ENCODE peak calls at places on chromosomes 1 and 21, in four cellular contexts. A is GM23338, S is neural progenitor cell, R is GM23248. P is an unnamed sample.

GRCh38 chr21:33059319-33059894 is 10.5 kb upstream of the OLIG1 start:
- DNase-seq in A (no peak), R (no peak), S (no peak), P (peak)

GRCh38 chr1:55018395-55018794 is 19.7 kb downstream of the BSND start:
- DNase-seq in S (no peak), R (no peak), A (no peak), P (no peak)

GRCh38 chr1:206503591-206504362 is 3.6 kb upstream of the RASSF5 start:
- DNase-seq in A (no peak), S (no peak), R (peak), P (peak)

GRCh38 chr1:30904962-30905335 is 3.6 kb downstream of the SDC3 start:
- DNase-seq in S (no peak), A (no peak), R (no peak), P (no peak)

GRCh38 chr1:109719337-109719837 is 7.3 kb downstream of the GSTM5 start:
- DNase-seq in S (peak), A (no peak), R (peak), P (no peak)

GRCh38 chr1:225813250-225813964 is 3.5 kb downstream of the EPHX1 start:
- DNase-seq in A (peak), S (peak), R (peak), P (peak)

GRCh38 chr1:230985711-230986110 is 6.8 kb downstream of the ARV1 start:
- DNase-seq in A (no peak), S (no peak), R (no peak), P (no peak)

GRCh38 chr1:169287280-169287679 is 80.3 kb downstream of the NME7 start:
- DNase-seq in S (no peak), A (no peak), R (no peak), P (no peak)

GRCh38 chr1:145981299-145981600 is 15.1 kb downstream of the TXNIP start:
- DNase-seq in A (no peak), S (no peak), R (no peak), P (no peak)

GRCh38 chr1:230414694-230415093 is 11.4 kb downstream of the PGBD5 start:
- DNase-seq in S (no peak), A (no peak), R (no peak), P (no peak)

GRCh38 chr1:1006305-1007159 is 6.6 kb upstream of the HES4 start:
- DNase-seq in A (no peak), S (no peak), R (no peak), P (peak)

GRCh38 chr1:219041141-219041540 is 132.5 kb upstream of the LYPLAL1 start:
- DNase-seq in R (peak), A (no peak), S (no peak), P (no peak)

GRCh38 chr1:175219774-175220173 is 27.2 kb upstream of the KIAA0040 start:
- DNase-seq in R (no peak), A (no peak), S (no peak), P (no peak)

DNA sequence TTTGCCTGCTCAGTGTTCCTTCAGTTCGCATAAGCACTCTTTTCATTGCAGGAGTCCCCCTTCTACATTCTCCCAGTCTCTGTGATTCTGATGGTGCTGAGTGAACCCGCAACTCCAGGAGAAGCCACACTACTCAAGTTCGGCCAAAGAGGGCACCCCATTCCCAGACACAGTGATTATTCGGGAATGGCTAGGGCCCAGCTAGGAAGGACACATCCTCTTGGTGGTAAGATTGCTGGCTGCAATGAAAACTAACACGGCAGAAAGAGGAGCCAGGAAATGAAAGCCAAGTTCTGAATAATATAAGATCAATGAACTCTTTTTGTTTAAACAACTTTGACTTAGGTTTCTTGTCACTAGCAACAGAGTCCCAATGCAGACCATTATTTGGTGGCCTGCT is 14.9 kb downstream of the CREG1 start:
- DNase-seq in A (peak), R (peak), S (peak), P (no peak)
- TF ChIP-seq EZH2phosphoT487 in A (no peak), R (no peak), S (no peak), P (no peak)

DNA sequence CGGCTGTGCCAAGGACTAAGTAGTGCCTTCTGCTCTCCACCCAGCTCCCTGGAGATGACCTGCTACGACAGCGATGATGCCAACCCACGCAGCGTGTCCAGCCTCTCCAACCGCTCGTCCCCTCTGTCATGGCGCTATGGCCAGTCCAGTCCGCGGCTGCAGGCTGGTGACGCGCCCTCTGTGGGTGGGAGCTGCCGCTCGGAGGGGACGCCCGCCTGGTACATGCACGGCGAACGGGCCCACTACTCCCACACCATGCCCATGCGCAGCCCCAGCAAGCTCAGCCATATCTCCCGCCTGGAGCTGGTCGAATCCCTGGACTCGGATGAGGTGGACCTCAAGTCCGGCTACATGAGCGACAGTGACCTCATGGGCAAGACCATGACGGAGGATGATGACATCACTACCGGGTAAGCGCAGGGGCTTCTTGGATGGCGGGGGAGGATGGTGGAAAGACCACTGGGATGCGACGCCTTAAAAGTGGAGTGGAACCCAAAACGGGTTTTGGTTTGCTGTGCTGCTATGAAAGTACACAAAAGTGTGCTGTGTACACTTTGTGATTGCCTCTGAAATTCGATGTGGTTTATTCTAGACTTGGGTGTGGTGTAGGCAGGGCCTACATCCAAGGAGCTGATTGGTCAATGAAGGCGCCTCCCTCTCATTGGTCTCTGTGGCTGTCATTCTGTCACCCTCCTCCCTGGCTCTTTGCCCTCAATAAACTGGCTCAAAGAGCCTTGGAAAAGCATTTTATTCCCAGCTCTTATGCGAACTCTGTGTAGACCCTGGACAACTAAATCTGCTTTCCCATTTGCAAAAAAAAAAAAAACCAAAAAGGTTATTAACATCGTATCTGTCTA is 110.4 kb upstream of the IPO9 start:
- DNase-seq in A (no peak), R (no peak), S (no peak), P (no peak)
- TF ChIP-seq EZH2phosphoT487 in A (no peak), R (no peak), S (no peak), P (no peak)

DNA sequence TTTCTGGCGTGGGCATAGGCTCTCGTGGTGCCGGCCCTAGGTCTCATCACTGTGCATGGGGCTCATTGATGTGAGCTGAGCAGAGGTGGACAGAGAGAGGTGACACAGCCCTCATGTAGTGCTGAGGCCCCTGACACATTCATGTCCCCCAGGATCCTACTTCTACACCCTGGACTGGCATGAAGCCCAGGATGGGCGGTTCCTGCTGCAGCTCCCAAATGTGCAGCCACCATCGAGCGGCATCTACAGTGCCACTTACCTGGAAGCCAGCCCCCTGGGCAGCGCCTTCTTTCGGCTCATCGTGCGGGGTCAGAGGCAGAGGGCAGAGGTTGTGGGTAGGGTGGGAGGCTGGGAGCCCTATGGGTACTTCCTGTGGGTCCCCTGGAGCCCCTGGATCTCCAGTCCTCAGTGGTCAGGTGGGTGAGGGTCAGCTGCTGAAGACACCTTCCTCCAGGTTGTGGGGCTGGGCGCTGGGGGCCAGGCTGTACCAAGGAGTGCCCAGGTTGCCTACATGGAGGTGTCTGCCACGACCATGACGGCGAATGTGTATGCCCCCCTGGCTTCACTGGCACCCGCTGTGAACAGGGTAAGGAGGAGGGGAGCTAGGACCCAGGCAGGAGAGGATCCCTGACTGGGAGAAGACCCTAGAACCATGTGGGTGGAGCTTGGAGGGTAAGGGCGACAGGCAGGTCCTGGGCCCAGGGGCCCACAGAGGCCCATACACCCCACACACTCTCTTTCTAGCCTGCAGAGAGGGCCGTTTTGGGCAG is 6.1 kb downstream of the TIE1 start:
- DNase-seq in A (no peak), S (no peak), R (no peak), P (no peak)
- TF ChIP-seq EZH2phosphoT487 in A (no peak), S (no peak), R (no peak), P (no peak)

GRCh38 chr1:150807257-150807637 is 813 bp downstream of the CTSK start:
- DNase-seq in R (peak), S (no peak), A (no peak), P (no peak)

GRCh38 chr1:150809651-150810050 is 1.6 kb upstream of the CTSK start:
- DNase-seq in S (no peak), A (no peak), R (peak), P (no peak)

GRCh38 chr1:150808851-150809250 is 791 bp upstream of the CTSK start:
- DNase-seq in S (no peak), R (peak), A (no peak), P (no peak)

GRCh38 chr1:150807674-150808073 is 386 bp downstream of the CTSK start:
- DNase-seq in R (peak), A (no peak), S (no peak), P (no peak)

DNA sequence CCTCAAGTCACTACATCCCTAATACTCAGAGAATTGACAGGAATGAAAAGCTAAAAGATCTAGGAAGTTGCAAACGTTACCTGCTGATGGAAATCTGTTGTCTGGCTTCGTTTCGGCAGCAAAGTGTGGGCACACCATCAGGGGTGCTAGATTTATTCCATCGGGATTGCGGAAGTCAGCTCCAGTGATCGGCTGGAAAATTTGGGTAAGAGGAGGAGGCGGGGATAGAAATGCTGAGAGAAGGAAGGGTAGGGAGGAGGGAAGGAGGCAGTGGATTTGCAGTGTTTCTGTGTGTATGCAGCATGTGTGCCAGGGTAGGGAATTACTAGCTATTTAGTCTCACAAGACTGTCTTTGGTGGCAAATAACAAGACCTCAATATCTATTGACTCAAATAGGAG is at the start of gene CTSK:
- DNase-seq in S (no peak), A (peak), R (peak), P (peak)
- TF ChIP-seq EZH2phosphoT487 in S (no peak), A (no peak), R (no peak), P (no peak)

GRCh38 chr21:28111151-28111619 is 881.5 kb downstream of the LTN1 start:
- DNase-seq in R (peak), A (no peak), S (no peak), P (peak)
- TF ChIP-seq EZH2phosphoT487 in R (no peak), A (no peak), S (no peak), P (no peak)

GRCh38 chr1:168172250-168172915 is 6.4 kb upstream of the TIPRL start:
- DNase-seq in S (no peak), R (no peak), A (no peak), P (no peak)

DNA sequence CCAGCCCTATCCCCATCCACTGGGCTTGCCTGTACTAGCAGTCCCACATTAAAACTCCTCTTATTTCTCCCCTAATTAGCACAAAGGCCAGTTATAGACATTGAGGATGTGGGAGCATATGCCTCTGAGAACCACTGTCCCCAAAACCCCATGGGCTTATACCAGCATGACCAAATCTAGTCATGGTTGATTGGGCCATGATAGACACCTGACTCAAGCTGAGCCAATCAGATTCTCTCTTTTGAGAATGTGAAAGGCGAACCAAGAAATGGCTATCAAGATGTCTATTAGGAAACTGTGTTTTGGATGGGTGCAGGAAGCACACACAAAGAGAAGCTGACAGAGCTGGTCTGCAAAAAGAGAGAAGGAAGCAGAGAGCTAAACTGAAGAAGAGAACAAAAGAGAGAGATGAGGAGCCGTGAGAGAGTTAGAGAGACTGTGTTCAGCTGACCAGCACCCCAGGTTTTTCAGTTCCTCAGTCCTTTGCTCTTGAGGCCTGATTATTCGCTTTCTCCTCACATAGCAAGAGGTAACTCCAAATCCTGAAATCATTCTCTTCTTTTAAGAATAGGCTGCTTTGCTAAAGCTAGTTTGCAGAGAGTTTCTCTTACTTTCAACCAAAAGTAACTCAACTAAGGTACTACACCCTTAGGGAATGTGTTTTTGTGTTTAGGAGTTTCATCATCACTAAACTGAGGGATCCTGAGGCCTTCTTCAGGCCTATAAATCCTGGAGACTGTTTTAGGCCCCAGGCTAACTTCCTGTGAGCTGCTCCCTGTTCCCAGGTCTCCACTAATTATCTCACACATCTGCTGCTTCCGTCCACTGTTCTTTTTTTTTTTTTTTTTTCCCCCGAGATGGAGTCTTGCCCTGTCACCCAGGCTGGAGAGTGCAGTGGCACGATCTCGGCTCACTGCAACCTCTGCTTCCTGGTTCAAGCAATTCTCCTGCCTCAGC is 7.9 kb upstream of the TIPRL start:
- DNase-seq in R (no peak), S (no peak), A (no peak), P (no peak)
- TF ChIP-seq EZH2phosphoT487 in R (no peak), S (no peak), A (no peak), P (no peak)

GRCh38 chr21:42245348-42246185 is 26.6 kb downstream of the ABCG1 start:
- DNase-seq in R (no peak), A (peak), S (peak), P (peak)

GRCh38 chr21:42248241-42248640 is 29.3 kb downstream of the ABCG1 start:
- DNase-seq in A (no peak), S (no peak), R (no peak), P (no peak)

GRCh38 chr21:42248783-42249597 is 30.1 kb downstream of the ABCG1 start:
- DNase-seq in R (no peak), A (no peak), S (no peak), P (no peak)

GRCh38 chr21:42250422-42251403 is 31.8 kb downstream of the ABCG1 start:
- DNase-seq in S (no peak), R (no peak), A (no peak), P (no peak)

DNA sequence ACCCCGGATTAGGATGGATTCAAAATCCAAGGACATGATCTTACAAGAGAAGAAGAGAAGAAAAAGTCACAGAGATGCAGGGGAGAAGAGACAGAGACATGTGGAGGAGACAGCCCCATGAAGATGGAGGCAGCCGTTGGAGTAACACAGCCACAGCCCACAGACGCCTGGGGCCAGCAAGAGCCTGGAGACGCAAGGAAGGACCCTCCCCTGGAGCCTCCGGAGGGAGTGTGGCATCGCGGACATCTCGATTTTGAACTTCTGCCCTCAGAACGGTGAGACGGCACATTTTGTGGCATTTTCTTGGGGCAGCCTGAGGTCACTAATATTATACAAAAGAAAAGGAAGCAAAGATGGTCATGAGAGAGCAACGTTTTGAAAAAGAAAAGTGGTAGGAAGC is 28.8 kb downstream of the ABCG1 start:
- DNase-seq in R (no peak), A (no peak), S (no peak), P (no peak)
- TF ChIP-seq EZH2phosphoT487 in R (no peak), A (no peak), S (no peak), P (no peak)

DNA sequence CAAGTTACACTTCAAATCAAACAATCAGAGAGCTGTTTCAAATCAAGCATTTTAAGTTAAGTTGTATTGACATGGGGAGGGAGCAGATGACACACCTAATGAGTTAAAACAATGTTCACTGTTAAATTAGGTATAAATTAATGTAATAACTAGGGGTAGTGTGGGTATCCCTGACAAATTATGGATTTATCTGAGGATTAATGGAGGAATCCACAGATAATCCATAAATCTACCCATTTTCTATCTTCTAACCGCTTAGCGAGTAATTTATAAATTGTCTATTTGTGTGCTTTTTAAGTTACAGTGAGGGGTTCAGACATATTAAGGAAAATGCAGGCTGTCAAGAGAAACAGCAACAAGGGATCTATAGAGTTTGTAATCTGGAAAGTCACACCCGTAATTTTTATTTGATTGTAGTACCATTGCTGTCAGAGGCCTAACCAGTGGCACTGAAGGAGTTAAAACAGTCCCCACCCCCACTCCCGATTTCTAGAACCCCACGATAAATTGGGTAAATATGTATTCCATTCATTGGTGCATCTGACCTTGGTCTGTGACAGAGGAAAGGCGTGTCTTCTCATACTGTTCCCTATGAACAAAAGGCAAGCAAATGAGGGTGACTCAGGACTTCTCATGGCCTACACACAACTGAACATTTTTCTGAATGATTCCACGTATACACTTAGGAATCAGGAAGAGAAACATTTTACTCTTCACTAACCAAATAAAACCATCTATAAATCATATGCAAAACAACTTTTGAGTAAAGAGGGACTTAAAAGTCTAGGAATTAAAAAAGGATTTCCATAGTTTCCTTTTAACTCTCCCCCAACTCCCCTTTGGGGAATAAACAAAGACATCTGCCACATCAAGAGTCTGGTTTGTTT is 7.4 kb downstream of the IRF2BP2 start:
- DNase-seq in A (no peak), R (peak), S (no peak), P (peak)
- TF ChIP-seq EZH2phosphoT487 in A (no peak), R (no peak), S (no peak), P (no peak)

P was measured in hepatocyte.